ENCODE peak calls at places on chromosome 1, in four cellular contexts. One of them, this sample, is unnamed.

GRCh38 chr1:91099746-91100621 is 78.1 kb upstream of the ZNF644 start:
- DNase-seq in dorsolateral prefrontal cortex: no peak
- DNase-seq in stomach: no peak
- DNase-seq in progenitor cell of endocrine pancreas: no peak
- DNase-seq in this sample: no peak

GRCh38 chr1:182111496-182111895 is 50.0 kb upstream of the ZNF648 start:
- DNase-seq in dorsolateral prefrontal cortex: no peak
- DNase-seq in stomach: peak
- DNase-seq in progenitor cell of endocrine pancreas: no peak
- DNase-seq in this sample: peak

GRCh38 chr1:44515416-44515815 is 110.4 kb downstream of the RNF220 start:
- DNase-seq in dorsolateral prefrontal cortex: no peak
- DNase-seq in stomach: no peak
- DNase-seq in progenitor cell of endocrine pancreas: no peak
- DNase-seq in this sample: no peak

GRCh38 chr1:168470821-168471473 is 72.8 kb downstream of the XCL2 start:
- DNase-seq in dorsolateral prefrontal cortex: no peak
- DNase-seq in stomach: no peak
- DNase-seq in progenitor cell of endocrine pancreas: no peak
- DNase-seq in this sample: no peak

GRCh38 chr1:235127774-235128452 is 724 bp downstream of the TOMM20 start:
- DNase-seq in dorsolateral prefrontal cortex: no peak
- DNase-seq in stomach: no peak
- DNase-seq in progenitor cell of endocrine pancreas: no peak
- DNase-seq in this sample: no peak

GRCh38 chr1:224205438-224205840 is 22.4 kb downstream of the DEGS1 start:
- DNase-seq in dorsolateral prefrontal cortex: no peak
- DNase-seq in stomach: no peak
- DNase-seq in progenitor cell of endocrine pancreas: no peak
- DNase-seq in this sample: no peak

GRCh38 chr1:99544328-99544727 is 101.6 kb upstream of the PALMD start:
- DNase-seq in dorsolateral prefrontal cortex: no peak
- DNase-seq in stomach: no peak
- DNase-seq in progenitor cell of endocrine pancreas: no peak
- DNase-seq in this sample: no peak

GRCh38 chr1:22919341-22920025 is 53.2 kb downstream of the LACTBL1 start:
- DNase-seq in dorsolateral prefrontal cortex: no peak
- DNase-seq in stomach: no peak
- DNase-seq in progenitor cell of endocrine pancreas: no peak
- DNase-seq in this sample: no peak

GRCh38 chr1:16921391-16922185 is at the start of gene CROCC:
- DNase-seq in dorsolateral prefrontal cortex: no peak
- DNase-seq in stomach: no peak
- DNase-seq in progenitor cell of endocrine pancreas: no peak
- DNase-seq in this sample: no peak

GRCh38 chr1:66439028-66439427 is 94.9 kb upstream of the SGIP1 start:
- DNase-seq in dorsolateral prefrontal cortex: no peak
- DNase-seq in stomach: no peak
- DNase-seq in progenitor cell of endocrine pancreas: no peak
- DNase-seq in this sample: no peak

GRCh38 chr1:200258447-200259375 is 151.1 kb downstream of the ZNF281 start:
- DNase-seq in dorsolateral prefrontal cortex: no peak
- DNase-seq in stomach: no peak
- DNase-seq in progenitor cell of endocrine pancreas: no peak
- DNase-seq in this sample: no peak

This sample was measured in transverse colon.